ENCODE peak calls at places on chromosomes 12 and 14, in six cellular contexts. K, X, E, I, G and D are unnamed samples.

GRCh38 chr12:113325938-113326337 is 9.0 kb downstream of the SLC8B1 start:
- DNase-seq in K (no peak), X (no peak), E (peak; percentile 93), I (peak; percentile 31), G (no peak), D (no peak)

GRCh38 chr14:64950889-64951288 is 8.3 kb upstream of the GPX2 start:
- DNase-seq in K (no peak), X (no peak), E (no peak), I (no peak), G (no peak), D (no peak)

GRCh38 chr12:14185441-14186192 is 179.9 kb upstream of the ATF7IP start:
- DNase-seq in K (peak; percentile 80), X (peak; percentile 65), E (peak; percentile 38), I (peak; percentile 60), G (peak; percentile 75), D (peak; percentile 45)

GRCh38 chr12:19085090-19085489 is 44.4 kb upstream of the PLEKHA5 start:
- DNase-seq in K (no peak), X (no peak), E (no peak), I (no peak), G (no peak), D (peak; percentile 23)

GRCh38 chr12:118981285-118982201 is at the start of gene SRRM4:
- DNase-seq in K (peak; percentile 63), X (no peak), E (no peak), I (no peak), G (no peak), D (no peak)

GRCh38 chr14:34536951-34537676 is 2.4 kb downstream of the EAPP start:
- DNase-seq in K (no peak), X (no peak), E (peak; percentile 65), I (no peak), G (no peak), D (no peak)

GRCh38 chr12:10365716-10366433 is 24.0 kb downstream of the KLRK1 start:
- DNase-seq in K (no peak), X (no peak), E (peak; percentile 34), I (no peak), G (no peak), D (peak; percentile 60)

GRCh38 chr12:53955776-53956250 is 1.1 kb downstream of the HOXC12 start:
- DNase-seq in K (no peak), X (no peak), E (no peak), I (no peak), G (no peak), D (no peak)

GRCh38 chr12:71415336-71416231 is 24.0 kb upstream of the LGR5 start:
- DNase-seq in K (peak; percentile 80), X (peak; percentile 59), E (peak; percentile 57), I (peak; percentile 26), G (peak; percentile 69), D (peak; percentile 58)

GRCh38 chr12:114025935-114026334 is 59.8 kb upstream of the RBM19 start:
- DNase-seq in K (no peak), X (no peak), E (no peak), I (no peak), G (no peak), D (no peak)

GRCh38 chr14:96096639-96097610 is 57.8 kb downstream of the C14orf132 start:
- DNase-seq in K (no peak), X (no peak), E (no peak), I (no peak), G (no peak), D (no peak)

GRCh38 chr12:64781374-64782029 is 22.3 kb upstream of the GNS start:
- DNase-seq in K (no peak), X (no peak), E (no peak), I (peak; percentile 69), G (no peak), D (no peak)

GRCh38 chr14:50829472-50830043 is 1.4 kb downstream of the NIN start:
- DNase-seq in K (no peak), X (no peak), E (no peak), I (no peak), G (no peak), D (no peak)

GRCh38 chr14:64510825-64511679 is 6.5 kb downstream of the ZBTB1 start:
- DNase-seq in K (peak; percentile 85), X (peak; percentile 80), E (peak; percentile 62), I (peak; percentile 80), G (peak; percentile 81), D (peak; percentile 72)

GRCh38 chr12:124921200-124922008 is 7.0 kb upstream of the UBC start:
- DNase-seq in K (peak; percentile 77), X (peak; percentile 97), E (peak; percentile 61), I (peak; percentile 72), G (peak; percentile 96), D (peak; percentile 52)

GRCh38 chr12:103077108-103077773 is 119.8 kb downstream of the ASCL1 start:
- DNase-seq in K (no peak), X (no peak), E (no peak), I (no peak), G (no peak), D (no peak)

GRCh38 chr12:6765634-6766581 is at the start of gene PTMS:
- DNase-seq in K (peak; percentile 91), X (peak; percentile 53), E (peak; percentile 91), I (peak; percentile 76), G (peak; percentile 37), D (peak; percentile 85)

GRCh38 chr14:51310453-51311074 is 70.5 kb downstream of the TMX1 start:
- DNase-seq in K (no peak), X (no peak), E (peak; percentile 88), I (peak; percentile 14), G (no peak), D (no peak)

GRCh38 chr12:81229718-81230117 is 151.8 kb downstream of the ACSS3 start:
- DNase-seq in K (no peak), X (no peak), E (no peak), I (no peak), G (no peak), D (no peak)

GRCh38 chr12:48021485-48022179 is 17.4 kb upstream of the COL2A1 start:
- DNase-seq in K (peak; percentile 53), X (no peak), E (no peak), I (no peak), G (no peak), D (no peak)

GRCh38 chr12:112543666-112544185 is 125.0 kb downstream of the PTPN11 start:
- DNase-seq in K (no peak), X (no peak), E (no peak), I (no peak), G (no peak), D (no peak)

GRCh38 chr12:132282031-132282949 is 47.1 kb downstream of the GALNT9 start:
- DNase-seq in K (no peak), X (no peak), E (no peak), I (no peak), G (no peak), D (no peak)

GRCh38 chr12:55728185-55728931 is 451 bp downstream of the CD63 start:
- DNase-seq in K (peak; percentile 87), X (peak; percentile 32), E (peak; percentile 62), I (peak; percentile 89), G (peak; percentile 59), D (no peak)

GRCh38 chr12:41188058-41188840 is at the start of gene PDZRN4:
- DNase-seq in K (peak; percentile 40), X (no peak), E (no peak), I (no peak), G (no peak), D (no peak)

GRCh38 chr12:54593135-54593534 is 4.7 kb upstream of the PPP1R1A start:
- DNase-seq in K (peak; percentile 30), X (no peak), E (no peak), I (no peak), G (no peak), D (peak; percentile 7)

GRCh38 chr12:132160671-132161045 is 16.4 kb downstream of the NOC4L start:
- DNase-seq in K (no peak), X (no peak), E (no peak), I (no peak), G (no peak), D (no peak)

GRCh38 chr12:96327346-96327745 is 72.9 kb downstream of the CDK17 start:
- DNase-seq in K (no peak), X (peak; percentile 52), E (no peak), I (no peak), G (peak; percentile 93), D (no peak)

GRCh38 chr12:27523642-27524488 is at the start of gene PPFIBP1:
- DNase-seq in K (peak; percentile 98), X (peak; percentile 96), E (peak; percentile 98), I (peak; percentile 99), G (peak; percentile 91), D (peak; percentile 96)
- TF ChIP-seq CTCF in K (peak; percentile 31), X (peak; percentile 30), E (peak; percentile 47), I (peak; percentile 44), G (no peak), D (peak; percentile 50)

GRCh38 chr14:36518586-36519430 is 1.2 kb downstream of the NKX2-1 start:
- DNase-seq in K (no peak), X (no peak), E (no peak), I (no peak), G (no peak), D (no peak)

GRCh38 chr14:36519431-36520321 is at the start of gene NKX2-1:
- DNase-seq in K (no peak), X (no peak), E (no peak), I (no peak), G (no peak), D (no peak)

GRCh38 chr14:36521598-36522345 is 1.7 kb upstream of the NKX2-1 start:
- DNase-seq in K (no peak), X (no peak), E (no peak), I (no peak), G (no peak), D (no peak)

GRCh38 chr14:36522347-36522971 is 2.4 kb upstream of the NKX2-1 start:
- DNase-seq in K (no peak), X (no peak), E (no peak), I (no peak), G (no peak), D (no peak)

GRCh38 chr14:36520601-36521525 is 831 bp upstream of the NKX2-1 start:
- DNase-seq in K (peak; percentile 61), X (no peak), E (peak; percentile 14), I (no peak), G (no peak), D (no peak)
- H3K4me3 ChIP-seq in K (peak overlapping the region; percentile 10), X (no peak overlapping the region), E (no peak overlapping the region), I (no peak overlapping the region), G (no peak overlapping the region), D (peak overlapping the region; percentile 52)

DNA sequence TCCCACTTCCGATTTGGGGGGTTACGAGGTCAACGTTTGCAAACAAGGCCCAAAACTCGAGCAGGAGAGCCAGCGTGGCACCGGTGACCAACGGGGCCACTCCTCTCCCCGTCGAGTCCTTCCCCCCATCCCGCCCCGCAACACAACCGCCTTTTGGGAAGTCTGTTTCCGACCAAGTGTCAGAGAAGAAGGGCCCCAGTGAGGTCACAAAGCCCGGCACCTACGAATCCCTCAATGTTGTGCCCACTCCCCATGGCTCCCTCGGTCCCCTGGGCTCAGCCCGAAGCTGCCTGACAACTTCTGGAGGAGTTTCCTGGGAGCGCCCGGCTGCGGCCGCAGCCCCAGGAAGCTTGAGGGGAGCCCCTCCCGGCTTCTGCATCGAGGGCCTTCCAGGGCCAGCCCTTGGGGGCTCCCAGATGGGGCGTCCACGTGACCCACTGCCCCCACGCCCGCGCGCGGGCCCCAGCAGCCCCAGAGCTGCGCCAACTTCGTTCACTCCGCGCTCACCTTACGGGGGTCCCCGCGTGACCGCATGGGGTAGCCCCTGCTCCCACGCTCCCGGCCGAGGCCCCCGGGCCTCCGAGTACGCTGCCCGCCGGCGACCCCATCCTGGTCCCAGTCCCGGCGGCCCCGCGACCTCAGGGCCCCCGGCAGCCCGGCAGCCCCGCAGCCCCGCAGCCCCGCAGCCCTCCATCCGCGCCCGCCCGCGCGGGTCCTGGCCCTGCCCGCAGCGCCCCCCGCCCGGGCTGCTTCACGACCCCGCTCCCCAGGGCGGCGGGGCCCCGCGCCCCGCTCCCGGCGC is 1.1 kb downstream of the CDK2AP1 start:
- DNase-seq in K (peak; percentile 39), X (no peak), E (peak; percentile 58), I (no peak), G (peak; percentile 23), D (no peak)
- TF ChIP-seq CTCF in K (no peak), X (no peak), E (no peak), I (no peak), G (no peak), D (no peak)

GRCh38 chr12:51869490-51869865 is 18.4 kb upstream of the ANKRD33 start:
- DNase-seq in K (no peak), X (no peak), E (no peak), I (no peak), G (no peak), D (no peak)
- H3K4me3 ChIP-seq in K (peak overlapping the region; percentile 45), X (no peak overlapping the region), E (peak overlapping the region; percentile 51), I (no peak overlapping the region), G (no peak overlapping the region), D (no peak overlapping the region)